ENCODE peak calls at places on chromosomes 11 and 22, in seven cellular contexts. One of them, this sample, is unnamed.

GRCh38 chr22:34111210-34111824 is 191.0 kb upstream of the LARGE1 start:
- DNase-seq in islet precursor cell: peak
- DNase-seq in effector CD4-positive, alpha-beta T cell: no peak
- DNase-seq in NAMALWA: peak
- DNase-seq in ovary: peak
- DNase-seq in activated effector memory CD4-positive, alpha-beta T cell treated with Interleukin-2 at 50 U/mL for 16 hours: no peak
- DNase-seq in LHCN-M2: no peak
- DNase-seq in this sample: peak

GRCh38 chr22:17938484-17938924 is 85.9 kb downstream of the MICAL3 start:
- DNase-seq in islet precursor cell: no peak
- DNase-seq in effector CD4-positive, alpha-beta T cell: no peak
- DNase-seq in NAMALWA: no peak
- DNase-seq in ovary: peak
- DNase-seq in activated effector memory CD4-positive, alpha-beta T cell treated with Interleukin-2 at 50 U/mL for 16 hours: no peak
- DNase-seq in LHCN-M2: no peak
- DNase-seq in this sample: no peak

GRCh38 chr11:20260307-20260706 is 100.0 kb upstream of the DBX1 start:
- DNase-seq in islet precursor cell: no peak
- DNase-seq in effector CD4-positive, alpha-beta T cell: no peak
- DNase-seq in NAMALWA: no peak
- DNase-seq in ovary: no peak
- DNase-seq in activated effector memory CD4-positive, alpha-beta T cell treated with Interleukin-2 at 50 U/mL for 16 hours: no peak
- DNase-seq in LHCN-M2: no peak
- DNase-seq in this sample: no peak

GRCh38 chr11:122976734-122977454 is 4.7 kb downstream of the BSX start:
- DNase-seq in islet precursor cell: peak
- DNase-seq in effector CD4-positive, alpha-beta T cell: no peak
- DNase-seq in NAMALWA: no peak
- DNase-seq in ovary: no peak
- DNase-seq in activated effector memory CD4-positive, alpha-beta T cell treated with Interleukin-2 at 50 U/mL for 16 hours: no peak
- DNase-seq in LHCN-M2: no peak
- DNase-seq in this sample: no peak

GRCh38 chr11:67304511-67305113 is 1.3 kb downstream of the SSH3 start:
- DNase-seq in islet precursor cell: peak
- DNase-seq in effector CD4-positive, alpha-beta T cell: no peak
- DNase-seq in NAMALWA: no peak
- DNase-seq in ovary: no peak
- DNase-seq in activated effector memory CD4-positive, alpha-beta T cell treated with Interleukin-2 at 50 U/mL for 16 hours: no peak
- DNase-seq in LHCN-M2: no peak
- DNase-seq in this sample: no peak

GRCh38 chr22:48198489-48199459 is 1436.3 kb downstream of the TBC1D22A start:
- DNase-seq in islet precursor cell: peak
- DNase-seq in effector CD4-positive, alpha-beta T cell: no peak
- DNase-seq in NAMALWA: no peak
- DNase-seq in ovary: no peak
- DNase-seq in activated effector memory CD4-positive, alpha-beta T cell treated with Interleukin-2 at 50 U/mL for 16 hours: no peak
- DNase-seq in LHCN-M2: no peak
- DNase-seq in this sample: no peak

GRCh38 chr11:2538951-2539735 is 94.3 kb downstream of the KCNQ1 start:
- DNase-seq in islet precursor cell: no peak
- DNase-seq in effector CD4-positive, alpha-beta T cell: no peak
- DNase-seq in NAMALWA: no peak
- DNase-seq in ovary: peak
- DNase-seq in activated effector memory CD4-positive, alpha-beta T cell treated with Interleukin-2 at 50 U/mL for 16 hours: no peak
- DNase-seq in LHCN-M2: no peak
- DNase-seq in this sample: no peak

GRCh38 chr11:46489668-46490560 is 98.3 kb upstream of the CHRM4 start:
- DNase-seq in islet precursor cell: peak
- DNase-seq in effector CD4-positive, alpha-beta T cell: no peak
- DNase-seq in NAMALWA: peak
- DNase-seq in ovary: no peak
- DNase-seq in activated effector memory CD4-positive, alpha-beta T cell treated with Interleukin-2 at 50 U/mL for 16 hours: no peak
- DNase-seq in LHCN-M2: peak
- DNase-seq in this sample: peak

GRCh38 chr22:33918676-33919590 is 1.3 kb downstream of the LARGE1 start:
- DNase-seq in islet precursor cell: no peak
- DNase-seq in effector CD4-positive, alpha-beta T cell: no peak
- DNase-seq in NAMALWA: peak
- DNase-seq in ovary: no peak
- DNase-seq in activated effector memory CD4-positive, alpha-beta T cell treated with Interleukin-2 at 50 U/mL for 16 hours: no peak
- DNase-seq in LHCN-M2: no peak
- DNase-seq in this sample: peak

GRCh38 chr11:32023370-32023964 is 67.4 kb upstream of the RCN1 start:
- DNase-seq in islet precursor cell: no peak
- DNase-seq in effector CD4-positive, alpha-beta T cell: no peak
- DNase-seq in NAMALWA: no peak
- DNase-seq in ovary: no peak
- DNase-seq in activated effector memory CD4-positive, alpha-beta T cell treated with Interleukin-2 at 50 U/mL for 16 hours: no peak
- DNase-seq in LHCN-M2: no peak
- DNase-seq in this sample: no peak

GRCh38 chr11:128365044-128365443 is 222.3 kb downstream of the ETS1 start:
- DNase-seq in islet precursor cell: no peak
- DNase-seq in effector CD4-positive, alpha-beta T cell: no peak
- DNase-seq in NAMALWA: peak
- DNase-seq in ovary: no peak
- DNase-seq in activated effector memory CD4-positive, alpha-beta T cell treated with Interleukin-2 at 50 U/mL for 16 hours: no peak
- DNase-seq in LHCN-M2: peak
- DNase-seq in this sample: peak

GRCh38 chr11:110752890-110753289 is 40.7 kb upstream of the ARHGAP20 start:
- DNase-seq in islet precursor cell: no peak
- DNase-seq in effector CD4-positive, alpha-beta T cell: no peak
- DNase-seq in NAMALWA: no peak
- DNase-seq in ovary: no peak
- DNase-seq in activated effector memory CD4-positive, alpha-beta T cell treated with Interleukin-2 at 50 U/mL for 16 hours: no peak
- DNase-seq in LHCN-M2: no peak
- DNase-seq in this sample: no peak

GRCh38 chr11:19259487-19260345 is 19.0 kb upstream of the E2F8 start:
- DNase-seq in islet precursor cell: peak
- DNase-seq in effector CD4-positive, alpha-beta T cell: peak
- DNase-seq in NAMALWA: peak
- DNase-seq in ovary: peak
- DNase-seq in activated effector memory CD4-positive, alpha-beta T cell treated with Interleukin-2 at 50 U/mL for 16 hours: peak
- DNase-seq in LHCN-M2: peak
- DNase-seq in this sample: peak

GRCh38 chr22:46019351-46019750 is 42.4 kb upstream of the WNT7B start:
- DNase-seq in islet precursor cell: no peak
- DNase-seq in effector CD4-positive, alpha-beta T cell: no peak
- DNase-seq in NAMALWA: no peak
- DNase-seq in ovary: no peak
- DNase-seq in activated effector memory CD4-positive, alpha-beta T cell treated with Interleukin-2 at 50 U/mL for 16 hours: no peak
- DNase-seq in LHCN-M2: no peak
- DNase-seq in this sample: no peak

GRCh38 chr11:420911-421321 is 6.1 kb upstream of the SIGIRR start:
- DNase-seq in islet precursor cell: no peak
- DNase-seq in effector CD4-positive, alpha-beta T cell: no peak
- DNase-seq in NAMALWA: no peak
- DNase-seq in ovary: no peak
- DNase-seq in activated effector memory CD4-positive, alpha-beta T cell treated with Interleukin-2 at 50 U/mL for 16 hours: no peak
- DNase-seq in LHCN-M2: no peak
- DNase-seq in this sample: no peak

This sample was measured in MCF 10A.